ENCODE peak calls at places on chromosomes 7 and 10, in seven cellular contexts. Y is RPMI8226; F is NCI-H1694 treated with DMSO at 0.1 percent for 48 hours; P is CD4-positive, alpha-beta T cell; R is body of pancreas; D is CD8-positive, alpha-beta memory T cell; K is posterior vena cava. M is an unnamed sample.

GRCh38 chr10:3407208-3407607 is 234.6 kb upstream of the PITRM1 start:
- DNase-seq in Y (no peak), F (no peak), P (no peak), R (no peak), D (no peak), K (no peak), M (no peak)

GRCh38 chr7:143147070-143147469 is 15.2 kb downstream of the PIP start:
- DNase-seq in Y (no peak), F (no peak), P (no peak), R (no peak), D (no peak), K (no peak), M (no peak)

GRCh38 chr7:76296743-76297740 is 5.4 kb upstream of the HSPB1 start:
- DNase-seq in Y (no peak), F (no peak), P (no peak), R (peak), D (no peak), K (no peak), M (no peak)

GRCh38 chr10:38070501-38070900 is 23.6 kb upstream of the ZNF37A start:
- DNase-seq in Y (no peak), F (no peak), P (no peak), R (no peak), D (no peak), K (no peak), M (no peak)

GRCh38 chr10:119466655-119467054 is 75.9 kb downstream of the RGS10 start:
- DNase-seq in Y (no peak), F (no peak), P (no peak), R (no peak), D (peak), K (no peak), M (no peak)

GRCh38 chr10:102040305-102040704 is 15.7 kb downstream of the ARMH3 start:
- DNase-seq in Y (no peak), F (no peak), P (no peak), R (no peak), D (no peak), K (no peak), M (no peak)

GRCh38 chr10:63103971-63104409 is 29.1 kb upstream of the NRBF2 start:
- DNase-seq in Y (no peak), F (no peak), P (no peak), R (no peak), D (no peak), K (no peak), M (no peak)

GRCh38 chr10:80466724-80467326 is 12.7 kb downstream of the TSPAN14 start:
- DNase-seq in Y (no peak), F (no peak), P (no peak), R (no peak), D (no peak), K (no peak), M (no peak)

GRCh38 chr7:539731-540411 is 20.2 kb upstream of the PDGFA start:
- DNase-seq in Y (no peak), F (peak), P (no peak), R (peak), D (no peak), K (no peak), M (no peak)

GRCh38 chr7:122684504-122684903 is 14.4 kb downstream of the RNF133 start:
- DNase-seq in Y (no peak), F (no peak), P (no peak), R (no peak), D (no peak), K (no peak), M (no peak)

GRCh38 chr7:55128693-55129394 is 110.0 kb downstream of the EGFR start:
- DNase-seq in Y (no peak), F (no peak), P (no peak), R (no peak), D (no peak), K (no peak), M (no peak)

GRCh38 chr10:70730955-70731354 is 54.2 kb downstream of the TBATA start:
- DNase-seq in Y (no peak), F (no peak), P (no peak), R (no peak), D (no peak), K (no peak), M (no peak)

GRCh38 chr7:77328669-77329068 is 87.5 kb downstream of the GSAP start:
- DNase-seq in Y (no peak), F (no peak), P (no peak), R (no peak), D (no peak), K (no peak), M (no peak)

GRCh38 chr10:91798736-91799579 is 732 bp downstream of the TNKS2 start:
- DNase-seq in Y (peak), F (peak), P (peak), R (peak), D (peak), K (no peak), M (peak)

GRCh38 chr10:74824184-74825032 is 2.0 kb upstream of the KAT6B start:
- DNase-seq in Y (no peak), F (no peak), P (peak), R (peak), D (no peak), K (no peak), M (no peak)

GRCh38 chr7:93747019-93747418 is 143.5 kb downstream of the TFPI2 start:
- DNase-seq in Y (no peak), F (no peak), P (no peak), R (no peak), D (no peak), K (no peak), M (no peak)

GRCh38 chr7:102821994-102822747 is 73.4 kb downstream of the FAM185A start:
- DNase-seq in Y (no peak), F (no peak), P (no peak), R (no peak), D (no peak), K (no peak), M (no peak)